ENCODE peak calls at places on chromosomes 16 and 17, in eight cellular contexts. P is dorsolateral prefrontal cortex; C is ELR; H is astrocyte of the cerebellum; M is left ventricle myocardium inferior; I is ACHN; U is stimulated activated CD8-positive, alpha-beta memory T cell treated with anti-CD3 and anti-CD28 coated beads, Interleukin-4, amount 100 ng/mL, for 48 hours; G is transverse colon. D is an unnamed sample.

GRCh38 chr17:74864866-74865395 is 5.2 kb upstream of the GRIN2C start:
- DNase-seq in P (peak; percentile 88), C (peak; percentile 75), H (peak; percentile 32), M (peak; percentile 75), I (peak; percentile 64), U (peak; percentile 87), G (peak; percentile 79), D (peak; percentile 75)

GRCh38 chr17:13117616-13118015 is 99.8 kb upstream of the ELAC2 start:
- DNase-seq in P (no peak), C (no peak), H (no peak), M (no peak), I (no peak), U (no peak), G (no peak), D (no peak)

GRCh38 chr17:33073416-33073815 is 81.8 kb downstream of the SPACA3 start:
- DNase-seq in P (no peak), C (no peak), H (no peak), M (no peak), I (no peak), U (no peak), G (no peak), D (no peak)

GRCh38 chr16:63447121-63447520 is 1410.9 kb upstream of the CDH8 start:
- DNase-seq in P (no peak), C (no peak), H (no peak), M (no peak), I (no peak), U (no peak), G (no peak), D (no peak)

GRCh38 chr16:86490859-86491642 is 19.3 kb upstream of the FOXF1 start:
- DNase-seq in P (no peak), C (peak; percentile 42), H (no peak), M (no peak), I (no peak), U (no peak), G (no peak), D (no peak)

GRCh38 chr16:35735403-35736251 is 2276.2 kb downstream of the TP53TG3F start:
- DNase-seq in P (no peak), C (no peak), H (no peak), M (no peak), I (no peak), U (no peak), G (no peak), D (no peak)

GRCh38 chr17:28920191-28920590 is 17.3 kb upstream of the DHRS13 start:
- DNase-seq in P (no peak), C (no peak), H (no peak), M (no peak), I (no peak), U (no peak), G (no peak), D (no peak)

GRCh38 chr17:49763735-49764558 is at the start of gene FAM117A:
- DNase-seq in P (peak; percentile 96), C (peak; percentile 95), H (peak; percentile 96), M (peak; percentile 94), I (peak; percentile 99), U (peak; percentile 96), G (peak; percentile 98), D (peak; percentile 99)

D was measured in lung.